ENCODE peak calls at places on chromosomes 4 and X, in ten cellular contexts. C, O, M, Z, X, T, D, V, L and W are unnamed samples.

GRCh38 chr4:108796173-108796572 is 33.3 kb upstream of the ETNPPL start:
- DNase-seq in C (no peak), O (no peak), M (no peak), Z (no peak), X (peak), T (no peak), D (no peak), V (no peak), L (no peak), W (no peak)

GRCh38 chr4:103892616-103893015 is 172.8 kb upstream of the TACR3 start:
- DNase-seq in C (no peak), O (no peak), M (no peak), Z (no peak), X (no peak), T (no peak), D (no peak), V (no peak), L (no peak), W (no peak)

GRCh38 chrX:63503541-63503940 is 152.4 kb upstream of the SPIN4 start:
- DNase-seq in C (no peak), O (peak), M (no peak), Z (no peak), X (no peak), T (no peak), D (no peak), V (no peak), L (no peak), W (no peak)

GRCh38 chrX:132266583-132267355 is 47.5 kb upstream of the RAP2C start:
- DNase-seq in C (no peak), O (peak), M (no peak), Z (no peak), X (no peak), T (no peak), D (no peak), V (no peak), L (no peak), W (no peak)

GRCh38 chr4:17094811-17095210 is 196.4 kb upstream of the LDB2 start:
- DNase-seq in C (no peak), O (peak), M (no peak), Z (no peak), X (no peak), T (no peak), D (no peak), V (no peak), L (no peak), W (no peak)

GRCh38 chr4:23135792-23136645 is 443.3 kb downstream of the GBA3 start:
- DNase-seq in C (no peak), O (peak), M (peak), Z (no peak), X (no peak), T (no peak), D (no peak), V (peak), L (peak), W (no peak)

GRCh38 chrX:115571712-115572111 is 10.7 kb downstream of the PLS3 start:
- DNase-seq in C (no peak), O (peak), M (no peak), Z (no peak), X (no peak), T (no peak), D (no peak), V (no peak), L (no peak), W (no peak)

GRCh38 chr4:71184195-71184781 is 154.5 kb upstream of the SLC4A4 start:
- DNase-seq in C (no peak), O (peak), M (peak), Z (peak), X (peak), T (no peak), D (no peak), V (peak), L (peak), W (no peak)

GRCh38 chr4:8047837-8048678 is 108.4 kb upstream of the AFAP1 start:
- DNase-seq in C (no peak), O (no peak), M (no peak), Z (no peak), X (no peak), T (no peak), D (no peak), V (no peak), L (no peak), W (no peak)

GRCh38 chr4:1928356-1929235 is 57.4 kb downstream of the NSD2 start:
- DNase-seq in C (no peak), O (peak), M (no peak), Z (no peak), X (no peak), T (no peak), D (no peak), V (no peak), L (no peak), W (no peak)

GRCh38 chr4:7753931-7754465 is 185.7 kb downstream of the AFAP1 start:
- DNase-seq in C (no peak), O (no peak), M (no peak), Z (no peak), X (no peak), T (no peak), D (no peak), V (no peak), L (no peak), W (no peak)

GRCh38 chr4:110619401-110620247 is 3.3 kb downstream of the PITX2 start:
- DNase-seq in C (no peak), O (no peak), M (no peak), Z (no peak), X (no peak), T (no peak), D (no peak), V (no peak), L (no peak), W (peak)

GRCh38 chr4:122715221-122715620 is 17.3 kb upstream of the BBS12 start:
- DNase-seq in C (no peak), O (no peak), M (no peak), Z (no peak), X (no peak), T (no peak), D (no peak), V (no peak), L (no peak), W (no peak)

GRCh38 chrX:118974908-118975671 is 672 bp downstream of the LONRF3 start:
- DNase-seq in C (no peak), O (no peak), M (peak), Z (peak), X (no peak), T (no peak), D (no peak), V (no peak), L (no peak), W (no peak)

GRCh38 chrX:16892504-16893362 is 22.6 kb upstream of the RBBP7 start:
- DNase-seq in C (peak), O (peak), M (peak), Z (peak), X (peak), T (peak), D (no peak), V (peak), L (peak), W (peak)